ENCODE peak calls at places on chromosomes 5 and 9, in eight cellular contexts. X is mammary epithelial cell, Q is tibial nerve, C is heart right ventricle, H is heart left ventricle, B is adrenal gland, W is GM12878, J is Caco-2. Z is an unnamed sample. For H3K4me1 and H3K9me3, the result is how much of the 10 kb centered on the place peaks cover.

GRCh38 chr5:2697446-2698200 is 53.9 kb downstream of the IRX2 start:
- DNase-seq in X (no peak), Q (no peak), C (no peak), H (no peak), B (no peak), W (no peak), J (no peak), Z (no peak)

GRCh38 chr5:1004598-1005361 is 3.8 kb upstream of the NKD2 start:
- DNase-seq in X (no peak), Q (peak), C (peak), H (peak), B (peak), W (no peak), J (peak), Z (no peak)

GRCh38 chr5:57482671-57483106 is at the start of gene ACTBL2:
- DNase-seq in X (peak), Q (no peak), C (no peak), H (no peak), B (no peak), W (no peak), J (no peak), Z (no peak)

GRCh38 chr5:124132843-124133242 is 613.6 kb downstream of the ZNF608 start:
- DNase-seq in X (peak), Q (no peak), C (no peak), H (no peak), B (no peak), W (no peak), J (no peak), Z (no peak)

GRCh38 chr9:129125478-129125877 is 14.3 kb downstream of the PTPA start:
- DNase-seq in X (peak), Q (no peak), C (no peak), H (no peak), B (no peak), W (no peak), J (no peak), Z (no peak)

GRCh38 chr5:98069876-98070512 is 703.5 kb upstream of the RGMB start:
- DNase-seq in X (no peak), Q (no peak), C (no peak), H (no peak), B (no peak), W (no peak), J (no peak), Z (no peak)

GRCh38 chr5:170585278-170585677 is 81.5 kb downstream of the KCNIP1 start:
- DNase-seq in X (no peak), Q (no peak), C (no peak), H (no peak), B (no peak), W (no peak), J (no peak), Z (no peak)

GRCh38 chr9:135043345-135043744 is 44.1 kb upstream of the OLFM1 start:
- DNase-seq in X (no peak), Q (no peak), C (no peak), H (no peak), B (no peak), W (no peak), J (no peak), Z (no peak)

GRCh38 chr5:135589152-135589551 is 10.4 kb upstream of the CXCL14 start:
- DNase-seq in X (no peak), Q (no peak), C (no peak), H (no peak), B (no peak), W (no peak), J (no peak), Z (no peak)

GRCh38 chr9:72635197-72635596 is 113.8 kb downstream of the TMC1 start:
- DNase-seq in X (no peak), Q (no peak), C (no peak), H (no peak), B (no peak), W (peak), J (peak), Z (peak)

GRCh38 chr5:157186309-157187045 is 5.8 kb downstream of the ITK start:
- DNase-seq in X (no peak), Q (no peak), C (no peak), H (no peak), B (no peak), W (no peak), J (no peak), Z (no peak)

GRCh38 chr5:150670275-150670960 is 9.4 kb downstream of the MYOZ3 start:
- DNase-seq in X (no peak), Q (no peak), C (no peak), H (no peak), B (no peak), W (no peak), J (no peak), Z (no peak)

GRCh38 chr5:34486160-34486765 is 169.9 kb upstream of the RAI14 start:
- DNase-seq in X (peak), Q (peak), C (peak), H (peak), B (peak), W (no peak), J (peak), Z (peak)

GRCh38 chr5:151664694-151665583 is 21.8 kb downstream of the SPARC start:
- DNase-seq in X (no peak), Q (no peak), C (peak), H (peak), B (peak), W (no peak), J (no peak), Z (no peak)

GRCh38 chr5:171777420-171777759 is 8.2 kb upstream of the SMIM23 start:
- DNase-seq in X (no peak), Q (no peak), C (no peak), H (no peak), B (no peak), W (no peak), J (no peak), Z (no peak)

GRCh38 chr5:107915413-107915812 is 244.7 kb upstream of the EFNA5 start:
- DNase-seq in X (no peak), Q (no peak), C (no peak), H (no peak), B (no peak), W (no peak), J (no peak), Z (no peak)

GRCh38 chr9:33289501-33289900 is 815 bp upstream of the NFX1 start:
- DNase-seq in X (no peak), Q (no peak), C (peak), H (peak), B (peak), W (no peak), J (no peak), Z (no peak)

GRCh38 chr5:131068893-131069643 is 96.0 kb downstream of the HINT1 start:
- DNase-seq in X (no peak), Q (no peak), C (no peak), H (no peak), B (no peak), W (peak), J (no peak), Z (no peak)

GRCh38 chr9:136985853-136986252 is 3.1 kb downstream of the LCNL1 start:
- DNase-seq in X (no peak), Q (no peak), C (no peak), H (no peak), B (no peak), W (no peak), J (no peak), Z (no peak)

GRCh38 chr9:96113045-96113444 is 188.9 kb downstream of the HSD17B3 start:
- DNase-seq in X (no peak), Q (no peak), C (no peak), H (no peak), B (no peak), W (no peak), J (peak), Z (no peak)

GRCh38 chr5:95727764-95728191 is 3.4 kb upstream of the RHOBTB3 start:
- DNase-seq in X (peak), Q (no peak), C (no peak), H (no peak), B (no peak), W (peak), J (peak), Z (no peak)

GRCh38 chr9:134852906-134853654 is 27.5 kb upstream of the FCN2 start:
- DNase-seq in X (no peak), Q (no peak), C (no peak), H (peak), B (no peak), W (no peak), J (no peak), Z (no peak)

GRCh38 chr5:2460098-2460497 is 291.4 kb downstream of the IRX2 start:
- DNase-seq in X (no peak), Q (no peak), C (no peak), H (no peak), B (no peak), W (no peak), J (no peak), Z (no peak)

GRCh38 chr9:107240260-107240659 is 42.8 kb upstream of the RAD23B start:
- DNase-seq in X (no peak), Q (no peak), C (no peak), H (no peak), B (no peak), W (no peak), J (no peak), Z (no peak)

GRCh38 chr5:34552129-34552528 is 104.0 kb upstream of the RAI14 start:
- DNase-seq in X (no peak), Q (no peak), C (peak), H (peak), B (peak), W (no peak), J (no peak), Z (no peak)

GRCh38 chr5:94422819-94423218 is 195.6 kb downstream of the KIAA0825 start:
- DNase-seq in X (peak), Q (no peak), C (no peak), H (no peak), B (no peak), W (no peak), J (no peak), Z (no peak)

GRCh38 chr9:107707915-107708441 is 218.4 kb upstream of the KLF4 start:
- DNase-seq in X (peak), Q (no peak), C (no peak), H (no peak), B (peak), W (no peak), J (no peak), Z (no peak)

GRCh38 chr5:133907075-133907474 is 61.4 kb downstream of the C5orf15 start:
- DNase-seq in X (no peak), Q (no peak), C (peak), H (peak), B (no peak), W (no peak), J (no peak), Z (no peak)

GRCh38 chr5:94181940-94182339 is 436.5 kb downstream of the KIAA0825 start:
- DNase-seq in X (no peak), Q (no peak), C (no peak), H (no peak), B (no peak), W (no peak), J (peak), Z (no peak)

GRCh38 chr9:36967997-36968396 is 66.1 kb downstream of the PAX5 start:
- DNase-seq in X (no peak), Q (no peak), C (no peak), H (no peak), B (no peak), W (no peak), J (no peak), Z (no peak)

GRCh38 chr5:87102841-87103240 is 164.8 kb upstream of the RASA1 start:
- DNase-seq in X (no peak), Q (no peak), C (no peak), H (no peak), B (no peak), W (no peak), J (no peak), Z (no peak)
- H3K4me1 ChIP-seq in X (under half), Q (under half), C (under half), H (under half), B (under half), W (under half), J (under half), Z (under half)

GRCh38 chr5:159385529-159385928 is 55.2 kb upstream of the IL12B start:
- DNase-seq in X (no peak), Q (no peak), C (no peak), H (no peak), B (no peak), W (no peak), J (no peak), Z (no peak)
- H3K9me3 ChIP-seq in X (under half), Q (under half), C (under half), H (under half), B (under half), W (under half), J (under half), Z (under half)

GRCh38 chr9:131528886-131529505 is 2.1 kb downstream of the UCK1 start:
- DNase-seq in X (no peak), Q (no peak), C (no peak), H (no peak), B (no peak), W (no peak), J (no peak), Z (no peak)
- H3K4me3 ChIP-seq in X (no peak), Q (no peak), C (no peak), H (no peak), B (no peak), W (no peak), J (no peak), Z (no peak)

GRCh38 chr5:172845190-172845975 is 11.3 kb downstream of the ERGIC1 start:
- DNase-seq in X (no peak), Q (no peak), C (no peak), H (no peak), B (peak), W (no peak), J (no peak), Z (no peak)
- H3K4me1 ChIP-seq in X (under half), Q (under half), C (under half), H (under half), B (under half), W (under half), J (under half), Z (under half)

DNA sequence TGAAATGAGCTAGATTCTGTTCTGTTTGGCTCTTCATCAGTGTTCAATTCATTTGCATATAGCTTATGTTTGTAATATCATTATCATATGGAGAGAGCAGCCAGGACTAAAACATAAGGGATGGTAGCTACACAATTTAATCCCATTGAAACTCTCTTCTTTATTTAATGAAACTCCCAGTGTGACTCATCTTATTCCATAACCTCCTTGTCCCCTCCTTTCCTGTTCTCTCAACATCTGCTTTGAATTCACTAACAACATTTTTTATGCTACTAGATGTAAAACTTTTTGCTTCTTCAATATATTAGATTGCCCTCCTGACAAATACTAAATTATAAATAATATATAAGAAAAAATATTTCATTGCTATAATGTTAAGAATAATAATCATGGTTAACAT is 1823.4 kb downstream of the MAT2B start:
- DNase-seq in X (peak), Q (no peak), C (no peak), H (no peak), B (no peak), W (no peak), J (no peak), Z (no peak)
- H3K9me3 ChIP-seq in X (under half), Q (under half), C (under half), H (under half), B (under half), W (under half), J (under half), Z (under half)

GRCh38 chr5:35656721-35657120 is 39.1 kb downstream of the SPEF2 start:
- DNase-seq in X (no peak), Q (no peak), C (no peak), H (no peak), B (no peak), W (no peak), J (no peak), Z (peak)
- H3K4me3 ChIP-seq in X (no peak), Q (no peak), C (no peak), H (no peak), B (no peak), W (no peak), J (no peak), Z (no peak)

DNA sequence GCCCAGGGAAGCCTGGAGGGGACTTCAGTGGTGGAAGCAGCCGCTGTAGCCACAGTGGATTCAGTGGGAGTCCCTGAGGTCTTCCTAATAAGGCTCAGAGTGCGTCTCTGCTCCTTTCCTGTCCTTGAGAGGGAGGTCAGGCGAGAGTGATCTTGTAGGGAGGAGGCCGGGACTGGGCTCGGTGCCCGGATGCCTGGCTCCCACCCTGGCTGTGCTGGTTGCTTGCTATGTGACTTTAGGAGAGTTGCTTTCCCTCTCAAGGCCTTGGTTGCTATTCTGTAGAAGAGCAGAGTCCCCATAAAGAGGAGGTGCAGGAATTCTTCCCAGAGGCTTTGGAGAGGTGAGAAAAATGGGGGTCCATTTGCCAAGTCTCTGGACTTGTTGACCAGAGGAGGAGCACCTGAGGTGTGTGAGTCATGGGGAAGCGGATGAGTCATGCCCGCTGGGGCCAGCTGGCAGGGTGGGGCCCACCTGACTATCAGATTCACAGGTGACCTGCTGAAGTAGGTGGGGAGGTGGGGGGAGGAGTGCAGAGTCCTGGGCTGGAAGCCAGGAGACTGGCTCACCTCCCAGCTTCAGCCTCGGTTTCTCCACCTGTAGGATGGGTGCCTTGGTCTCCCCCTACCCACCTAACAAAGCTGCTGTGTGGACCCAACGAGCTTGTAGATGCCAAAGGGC is 13.8 kb downstream of the GSN start:
- DNase-seq in X (peak), Q (no peak), C (peak), H (peak), B (peak), W (no peak), J (peak), Z (no peak)
- H3K4me1 ChIP-seq in X (half or more), Q (under half), C (half or more), H (under half), B (half or more), W (under half), J (half or more), Z (under half)

Z was measured in iPS DF 6.9.